ENCODE peak calls at places on chromosomes 4 and X, in six cellular contexts. J, Z, A, K, M and F are unnamed samples.

GRCh38 chrX:139448996-139449395 is 81.5 kb upstream of the F9 start:
- DNase-seq in M (peak), A (no peak), J (no peak), Z (no peak), K (peak), F (no peak)

GRCh38 chr4:67087897-67088296 is 457.4 kb downstream of the CENPC start:
- DNase-seq in M (no peak), J (peak), A (peak), Z (no peak), K (peak), F (no peak)

GRCh38 chrX:46376246-46376885 is 168.9 kb downstream of the ZNF674 start:
- DNase-seq in K (peak), J (no peak), Z (no peak), A (peak), M (peak), F (peak)

GRCh38 chr4:88893961-88894360 is 163.0 kb downstream of the FAM13A start:
- DNase-seq in K (no peak), M (peak), A (no peak), Z (no peak), J (no peak), F (no peak)

GRCh38 chr4:158005021-158005420 is 167.8 kb downstream of the GASK1B start:
- DNase-seq in M (peak), Z (no peak), K (no peak), J (no peak), A (no peak), F (no peak)

GRCh38 chr4:11507920-11508319 is 79.2 kb upstream of the HS3ST1 start:
- DNase-seq in A (no peak), K (peak), M (no peak), Z (no peak), J (no peak), F (no peak)

GRCh38 chr4:38563703-38564490 is 100.1 kb upstream of the KLF3 start:
- DNase-seq in M (peak), A (peak), K (no peak), Z (no peak), J (no peak), F (no peak)

GRCh38 chr4:132065940-132066495 is 1083.1 kb upstream of the PCDH10 start:
- DNase-seq in A (no peak), K (peak), Z (no peak), M (peak), J (no peak), F (no peak)

GRCh38 chr4:8025668-8026067 is 86.0 kb upstream of the AFAP1 start:
- DNase-seq in J (no peak), Z (no peak), K (peak), M (no peak), A (no peak), F (no peak)

GRCh38 chr4:43242611-43243010 is 350.1 kb downstream of the GRXCR1 start:
- DNase-seq in J (no peak), A (no peak), Z (no peak), K (peak), M (peak), F (peak)

GRCh38 chr4:41095192-41095872 is 119.0 kb downstream of the APBB2 start:
- DNase-seq in J (no peak), A (no peak), M (no peak), K (no peak), Z (no peak), F (no peak)

GRCh38 chr4:174669278-174669677 is 147.0 kb upstream of the HPGD start:
- DNase-seq in A (no peak), J (no peak), M (peak), K (peak), Z (no peak), F (peak)

GRCh38 chrX:116238093-116238492 is 67.5 kb downstream of the AGTR2 start:
- DNase-seq in J (no peak), K (no peak), Z (no peak), A (no peak), M (no peak), F (no peak)

GRCh38 chr4:46211406-46211805 is 87.6 kb upstream of the GABRG1 start:
- DNase-seq in K (peak), Z (no peak), J (no peak), M (peak), A (no peak), F (peak)

GRCh38 chr4:118348886-118349285 is 3.9 kb downstream of the PRSS12 start:
- DNase-seq in J (no peak), A (no peak), Z (no peak), K (peak), M (no peak), F (no peak)

GRCh38 chrX:150863191-150863590 is 35.3 kb downstream of the CD99L2 start:
- DNase-seq in J (no peak), M (no peak), Z (no peak), K (no peak), A (no peak), F (no peak)

GRCh38 chrX:14802943-14803710 is 69.7 kb downstream of the FANCB start:
- DNase-seq in M (peak), K (peak), Z (no peak), A (no peak), J (no peak), F (no peak)

GRCh38 chrX:111555559-111555958 is 44.1 kb downstream of the SERTM2 start:
- DNase-seq in K (no peak), A (no peak), J (no peak), Z (no peak), M (no peak), F (no peak)

GRCh38 chr4:84680956-84681355 is 98.0 kb downstream of the CDS1 start:
- DNase-seq in K (no peak), J (no peak), A (no peak), M (no peak), Z (no peak), F (peak)